ENCODE peak calls at places on chromosomes 5 and 9, in ten cellular contexts. F is pancreas; S is coronary artery; I is upper lobe of right lung; R is ovary; X is transverse colon; D is hepatocyte; Q is adrenal gland; P is psoas muscle; Y is CD8-positive, alpha-beta T cell. B is an unnamed sample.

GRCh38 chr9:105281926-105282325 is 37.5 kb downstream of the SLC44A1 start:
- DNase-seq in Y (no peak), F (no peak), Q (no peak), S (no peak), X (no peak), P (no peak), I (no peak), D (no peak), R (no peak), B (no peak)

GRCh38 chr5:165881259-165881658 is 2375.8 kb downstream of the MAT2B start:
- DNase-seq in Q (no peak), D (no peak), I (no peak), X (no peak), S (no peak), F (no peak), R (no peak), Y (no peak), P (no peak), B (no peak)

GRCh38 chr5:72286798-72287197 is 33.2 kb downstream of the MRPS27 start:
- DNase-seq in Q (no peak), S (no peak), F (no peak), D (no peak), X (no peak), I (no peak), R (no peak), Y (no peak), P (no peak), B (no peak)

GRCh38 chr5:118554991-118555390 is 433.4 kb downstream of the DTWD2 start:
- DNase-seq in R (no peak), X (no peak), P (no peak), Y (no peak), F (no peak), Q (no peak), D (no peak), I (no peak), S (no peak), B (no peak)

GRCh38 chr9:99605016-99605743 is 216.5 kb upstream of the NR4A3 start:
- DNase-seq in F (no peak), D (no peak), X (no peak), R (no peak), S (no peak), Y (no peak), Q (no peak), I (no peak), P (no peak), B (no peak)

GRCh38 chr5:9716838-9717281 is 86.7 kb upstream of the TAS2R1 start:
- DNase-seq in Q (no peak), D (no peak), X (no peak), Y (no peak), P (no peak), F (no peak), R (no peak), S (no peak), I (no peak), B (no peak)

GRCh38 chr9:134367061-134367460 is 40.8 kb downstream of the RXRA start:
- DNase-seq in P (no peak), S (no peak), R (no peak), F (no peak), X (no peak), I (no peak), D (no peak), Q (no peak), Y (no peak), B (no peak)

GRCh38 chr5:10581867-10582511 is 18.1 kb downstream of the ANKRD33B start:
- DNase-seq in Q (no peak), S (no peak), X (no peak), P (no peak), D (no peak), F (no peak), I (no peak), R (no peak), Y (no peak), B (no peak)

GRCh38 chr5:176643491-176644219 is 3.6 kb upstream of the TSPAN17 start:
- DNase-seq in S (no peak), D (no peak), R (no peak), Q (no peak), P (no peak), I (no peak), X (no peak), Y (no peak), F (no peak), B (no peak)

GRCh38 chr9:132637351-132637750 is 32.4 kb downstream of the DDX31 start:
- DNase-seq in Q (no peak), R (no peak), I (no peak), D (no peak), X (peak), P (no peak), F (peak), Y (no peak), S (no peak), B (no peak)

GRCh38 chr9:117763314-117763713 is 59.1 kb downstream of the TLR4 start:
- DNase-seq in Q (no peak), P (no peak), F (no peak), Y (no peak), I (no peak), X (no peak), R (no peak), D (no peak), S (no peak), B (no peak)

GRCh38 chr5:147565524-147565923 is 55.7 kb upstream of the DPYSL3 start:
- DNase-seq in X (no peak), S (no peak), I (no peak), D (peak), F (no peak), Q (no peak), P (no peak), Y (no peak), R (no peak), B (no peak)

GRCh38 chr9:87148391-87149237 is 201.3 kb upstream of the GAS1 start:
- DNase-seq in Q (peak), P (peak), I (peak), S (peak), F (peak), X (peak), Y (no peak), R (peak), D (peak), B (peak)

GRCh38 chr5:110590187-110590586 is 136.3 kb downstream of the TMEM232 start:
- DNase-seq in I (no peak), S (no peak), D (peak), Y (no peak), X (no peak), F (no peak), Q (no peak), P (no peak), R (no peak), B (no peak)

GRCh38 chr9:137077758-137078693 is 709 bp downstream of the UAP1L1 start:
- DNase-seq in F (no peak), I (peak), Q (no peak), Y (peak), D (no peak), R (no peak), P (peak), X (peak), S (no peak), B (peak)

GRCh38 chr5:157602505-157602904 is 26.9 kb upstream of the ADAM19 start:
- DNase-seq in S (no peak), I (no peak), D (no peak), F (no peak), R (no peak), Q (no peak), X (no peak), Y (no peak), P (no peak), B (no peak)

GRCh38 chr9:124894741-124895170 is 32.8 kb downstream of the ARPC5L start:
- DNase-seq in S (no peak), P (no peak), Y (no peak), F (no peak), Q (peak), D (peak), X (no peak), R (no peak), I (no peak), B (no peak)

GRCh38 chr5:178309271-178310008 is 76.8 kb upstream of the PHYKPL start:
- DNase-seq in P (peak), I (peak), Y (no peak), R (no peak), F (no peak), D (no peak), X (no peak), S (peak), Q (no peak), B (peak)

GRCh38 chr9:38066167-38066906 is 2.7 kb downstream of the SHB start:
- DNase-seq in Q (no peak), I (peak), D (peak), S (no peak), X (no peak), P (no peak), F (no peak), R (no peak), Y (no peak), B (no peak)

GRCh38 chr9:35689601-35690446 is at the start of gene TPM2:
- DNase-seq in D (peak), Y (no peak), F (no peak), P (peak), X (peak), I (no peak), S (peak), Q (peak), R (peak), B (peak)

GRCh38 chr5:56264417-56265025 is 31.4 kb upstream of the ANKRD55 start:
- DNase-seq in R (no peak), Y (no peak), Q (peak), D (peak), P (no peak), X (no peak), F (peak), S (no peak), I (no peak), B (no peak)

GRCh38 chr5:95406426-95407093 is 15.4 kb downstream of the FAM81B start:
- DNase-seq in P (no peak), S (no peak), Y (no peak), I (no peak), F (peak), D (no peak), R (no peak), X (no peak), Q (no peak), B (no peak)

GRCh38 chr5:102411-103043 is 10.6 kb downstream of the PLEKHG4B start:
- DNase-seq in Q (no peak), Y (no peak), X (no peak), F (no peak), S (no peak), P (no peak), D (no peak), I (no peak), R (no peak), B (no peak)

GRCh38 chr5:139138109-139138508 is 60.1 kb downstream of the SIL1 start:
- DNase-seq in D (no peak), F (no peak), P (no peak), I (no peak), Y (no peak), R (no peak), X (no peak), Q (no peak), S (no peak), B (no peak)

GRCh38 chr9:32161720-32162119 is 222.7 kb upstream of the ACO1 start:
- DNase-seq in F (no peak), Q (no peak), X (no peak), Y (no peak), D (no peak), R (no peak), S (no peak), P (no peak), I (no peak), B (no peak)

GRCh38 chr9:25964239-25964638 is 286.0 kb upstream of the TUSC1 start:
- DNase-seq in P (no peak), S (no peak), R (no peak), I (no peak), X (no peak), D (peak), Q (peak), Y (no peak), F (peak), B (no peak)
- TF ChIP-seq CTCF in P (peak), S (no peak), R (no peak), I (peak), X (peak), D (peak), Q (peak), Y (no peak), F (no peak), B (peak)

GRCh38 chr9:80320916-80321315 is 749.2 kb downstream of the TLE4 start:
- DNase-seq in R (no peak), I (no peak), F (no peak), S (no peak), D (no peak), Q (no peak), X (no peak), P (no peak), Y (no peak), B (no peak)

GRCh38 chr9:80326105-80326504 is 754.3 kb downstream of the TLE4 start:
- DNase-seq in X (no peak), Q (no peak), F (no peak), D (no peak), S (no peak), Y (no peak), P (no peak), R (no peak), I (no peak), B (no peak)

GRCh38 chr9:80320480-80320879 is 748.7 kb downstream of the TLE4 start:
- DNase-seq in S (no peak), I (no peak), R (no peak), X (no peak), Y (no peak), F (no peak), Q (no peak), D (no peak), P (no peak), B (no peak)
- H3K27ac ChIP-seq in S (no peak), I (no peak), R (no peak), X (no peak), Y (no peak), F (no peak), Q (no peak), D (no peak), P (no peak), B (no peak)

GRCh38 chr5:179754024-179754423 is 21.4 kb downstream of the MAML1 start:
- DNase-seq in I (peak), P (no peak), Y (no peak), Q (no peak), S (no peak), R (no peak), X (no peak), F (no peak), D (no peak), B (peak)

GRCh38 chr5:179746872-179747271 is 14.2 kb downstream of the MAML1 start:
- DNase-seq in X (no peak), F (no peak), Q (no peak), D (no peak), Y (no peak), R (no peak), I (no peak), S (no peak), P (no peak), B (no peak)

GRCh38 chr5:179755022-179755421 is 22.4 kb downstream of the MAML1 start:
- DNase-seq in X (no peak), I (no peak), Y (no peak), Q (no peak), D (peak), R (no peak), F (no peak), S (no peak), P (no peak), B (no peak)

GRCh38 chr5:179747815-179748214 is 15.2 kb downstream of the MAML1 start:
- DNase-seq in F (no peak), I (no peak), S (no peak), Q (peak), Y (no peak), P (no peak), D (no peak), R (no peak), X (no peak), B (no peak)

GRCh38 chr5:179749857-179750508 is 17.4 kb downstream of the MAML1 start:
- DNase-seq in X (no peak), Y (no peak), I (peak), D (no peak), F (no peak), R (no peak), P (no peak), Q (no peak), S (no peak), B (peak)
- TF ChIP-seq CTCF in X (no peak), Y (no peak), I (no peak), D (no peak), F (no peak), R (no peak), P (no peak), Q (no peak), S (no peak), B (no peak)

DNA sequence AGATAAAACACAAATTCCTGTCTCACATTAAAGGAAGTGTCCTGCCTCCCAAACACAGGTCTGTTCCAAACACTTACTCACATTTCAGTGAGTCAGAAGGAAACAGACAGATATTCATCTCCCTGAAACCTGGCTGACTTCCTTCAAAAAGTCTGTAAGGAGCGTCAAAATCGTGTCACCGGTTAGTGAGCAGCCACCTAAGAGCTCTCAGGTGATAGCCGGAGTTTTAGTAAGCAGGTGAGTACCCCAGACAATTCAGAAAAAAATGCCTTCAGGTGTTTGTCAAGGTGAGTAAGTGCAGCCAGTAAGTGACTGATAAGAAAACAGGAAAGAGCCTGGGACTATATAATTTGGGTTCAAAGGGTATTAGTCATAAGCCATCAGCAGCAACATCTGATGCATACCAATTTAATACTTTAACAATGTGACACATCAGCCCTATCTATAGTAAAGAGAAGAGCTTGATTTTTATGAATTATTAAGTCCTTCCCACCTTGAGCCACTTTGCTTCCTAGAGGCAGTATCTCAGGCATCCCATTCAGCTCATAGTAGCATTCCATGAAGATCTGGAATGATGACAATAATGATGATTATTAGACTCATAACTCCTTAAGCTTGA is 1.3 kb upstream of the ITGA2 start:
- DNase-seq in P (no peak), S (no peak), D (peak), Q (no peak), I (no peak), X (no peak), R (no peak), Y (no peak), F (no peak), B (no peak)
- H3K27ac ChIP-seq in P (no peak), S (no peak), D (peak), Q (no peak), I (peak), X (no peak), R (no peak), Y (no peak), F (peak), B (no peak)

B was measured in lower lobe of right lung.